ENCODE peak calls at places on chromosome 21, in five cellular contexts. One of them, this sample, is unnamed.

GRCh38 chr21:45639206-45640000 is 4.1 kb upstream of the PCBP3 start:
- DNase-seq in cardiac fibroblast: no peak
- DNase-seq in AG10803: no peak
- DNase-seq in heart right ventricle: no peak
- DNase-seq in right lobe of liver: no peak
- DNase-seq in this sample: no peak

GRCh38 chr21:46191686-46192575 is 7.7 kb upstream of the SPATC1L start:
- DNase-seq in AG10803: no peak
- DNase-seq in cardiac fibroblast: no peak
- DNase-seq in heart right ventricle: no peak
- DNase-seq in right lobe of liver: no peak
- DNase-seq in this sample: no peak

GRCh38 chr21:45870421-45870820 is 111.1 kb upstream of the COL6A1 start:
- DNase-seq in heart right ventricle: no peak
- DNase-seq in right lobe of liver: no peak
- DNase-seq in AG10803: no peak
- DNase-seq in cardiac fibroblast: no peak
- DNase-seq in this sample: no peak

GRCh38 chr21:39510240-39510639 is 58.5 kb downstream of the SH3BGR start:
- DNase-seq in heart right ventricle: no peak
- DNase-seq in AG10803: no peak
- DNase-seq in right lobe of liver: no peak
- DNase-seq in cardiac fibroblast: no peak
- DNase-seq in this sample: no peak

GRCh38 chr21:14271053-14271452 is 55.1 kb downstream of the RBM11 start:
- DNase-seq in cardiac fibroblast: no peak
- DNase-seq in AG10803: no peak
- DNase-seq in right lobe of liver: no peak
- DNase-seq in heart right ventricle: no peak
- DNase-seq in this sample: no peak

GRCh38 chr21:45381036-45381787 is 23.8 kb upstream of the COL18A1 start:
- DNase-seq in heart right ventricle: no peak
- DNase-seq in AG10803: no peak
- DNase-seq in right lobe of liver: peak
- DNase-seq in cardiac fibroblast: no peak
- DNase-seq in this sample: no peak

GRCh38 chr21:46114963-46115362 is 17.1 kb downstream of the COL6A2 start:
- DNase-seq in AG10803: no peak
- DNase-seq in heart right ventricle: peak
- DNase-seq in cardiac fibroblast: no peak
- DNase-seq in right lobe of liver: peak
- DNase-seq in this sample: no peak

GRCh38 chr21:8993284-8993942 is 1528.0 kb upstream of the TPTE start:
- DNase-seq in AG10803: no peak
- DNase-seq in heart right ventricle: no peak
- DNase-seq in right lobe of liver: no peak
- DNase-seq in cardiac fibroblast: no peak
- DNase-seq in this sample: no peak

GRCh38 chr21:37917612-37918011 is 1.4 kb upstream of the KCNJ6 start:
- DNase-seq in right lobe of liver: no peak
- DNase-seq in AG10803: peak
- DNase-seq in cardiac fibroblast: peak
- DNase-seq in heart right ventricle: no peak
- DNase-seq in this sample: peak

GRCh38 chr21:45973475-45974072 is 8.0 kb upstream of the COL6A1 start:
- DNase-seq in cardiac fibroblast: peak
- DNase-seq in heart right ventricle: peak
- DNase-seq in right lobe of liver: no peak
- DNase-seq in AG10803: peak
- DNase-seq in this sample: peak

GRCh38 chr21:37837381-37837780 is 78.9 kb downstream of the KCNJ6 start:
- DNase-seq in heart right ventricle: no peak
- DNase-seq in cardiac fibroblast: no peak
- DNase-seq in right lobe of liver: no peak
- DNase-seq in AG10803: no peak
- DNase-seq in this sample: no peak

GRCh38 chr21:16193758-16194606 is 464.2 kb downstream of the USP25 start:
- DNase-seq in heart right ventricle: peak
- DNase-seq in cardiac fibroblast: peak
- DNase-seq in AG10803: peak
- DNase-seq in right lobe of liver: peak
- DNase-seq in this sample: peak

GRCh38 chr21:35556536-35556935 is 503.8 kb downstream of the SETD4 start:
- DNase-seq in right lobe of liver: no peak
- DNase-seq in heart right ventricle: no peak
- DNase-seq in AG10803: no peak
- DNase-seq in cardiac fibroblast: no peak
- DNase-seq in this sample: no peak

GRCh38 chr21:16420086-16420724 is 690.4 kb downstream of the USP25 start:
- DNase-seq in heart right ventricle: peak
- DNase-seq in right lobe of liver: peak
- DNase-seq in AG10803: peak
- DNase-seq in cardiac fibroblast: peak
- DNase-seq in this sample: no peak

GRCh38 chr21:45767071-45768006 is 123.8 kb downstream of the PCBP3 start:
- DNase-seq in right lobe of liver: no peak
- DNase-seq in cardiac fibroblast: peak
- DNase-seq in AG10803: peak
- DNase-seq in heart right ventricle: no peak
- DNase-seq in this sample: peak

GRCh38 chr21:25733859-25734653 is 648 bp downstream of the ATP5PF start:
- DNase-seq in heart right ventricle: peak
- DNase-seq in right lobe of liver: peak
- DNase-seq in AG10803: peak
- DNase-seq in cardiac fibroblast: peak
- DNase-seq in this sample: no peak

GRCh38 chr21:39003982-39004775 is 179.1 kb downstream of the PSMG1 start:
- DNase-seq in AG10803: peak
- DNase-seq in heart right ventricle: peak
- DNase-seq in cardiac fibroblast: peak
- DNase-seq in right lobe of liver: no peak
- DNase-seq in this sample: no peak

GRCh38 chr21:45533731-45534571 is 8.3 kb downstream of the SLC19A1 start:
- DNase-seq in AG10803: no peak
- DNase-seq in right lobe of liver: peak
- DNase-seq in heart right ventricle: no peak
- DNase-seq in cardiac fibroblast: no peak
- DNase-seq in this sample: no peak

GRCh38 chr21:14453339-14453738 is 70.4 kb upstream of the HSPA13 start:
- DNase-seq in right lobe of liver: no peak
- DNase-seq in AG10803: no peak
- DNase-seq in cardiac fibroblast: no peak
- DNase-seq in heart right ventricle: no peak
- DNase-seq in this sample: no peak

GRCh38 chr21:29538115-29538514 is 239.4 kb downstream of the BACH1 start:
- DNase-seq in AG10803: peak
- DNase-seq in heart right ventricle: no peak
- DNase-seq in right lobe of liver: no peak
- DNase-seq in cardiac fibroblast: peak
- DNase-seq in this sample: peak

GRCh38 chr21:27648560-27648959 is 681.7 kb upstream of the ADAMTS5 start:
- DNase-seq in cardiac fibroblast: peak
- DNase-seq in right lobe of liver: no peak
- DNase-seq in heart right ventricle: no peak
- DNase-seq in AG10803: peak
- DNase-seq in this sample: peak

GRCh38 chr21:22342855-22343254 is 1344.6 kb downstream of the NCAM2 start:
- DNase-seq in cardiac fibroblast: no peak
- DNase-seq in heart right ventricle: no peak
- DNase-seq in AG10803: no peak
- DNase-seq in right lobe of liver: no peak
- DNase-seq in this sample: no peak

GRCh38 chr21:18499761-18500376 is 96.3 kb upstream of the TMPRSS15 start:
- DNase-seq in cardiac fibroblast: peak
- DNase-seq in heart right ventricle: peak
- DNase-seq in AG10803: peak
- DNase-seq in right lobe of liver: no peak
- DNase-seq in this sample: no peak

GRCh38 chr21:46081862-46082637 is 15.9 kb upstream of the COL6A2 start:
- DNase-seq in heart right ventricle: no peak
- DNase-seq in cardiac fibroblast: no peak
- DNase-seq in AG10803: no peak
- DNase-seq in right lobe of liver: peak
- DNase-seq in this sample: no peak

GRCh38 chr21:38416791-38417190 is 81.5 kb downstream of the ERG start:
- DNase-seq in AG10803: no peak
- DNase-seq in right lobe of liver: no peak
- DNase-seq in cardiac fibroblast: peak
- DNase-seq in heart right ventricle: no peak
- DNase-seq in this sample: no peak

GRCh38 chr21:31732538-31732864 is 583 bp upstream of the SCAF4 start:
- DNase-seq in right lobe of liver: no peak
- DNase-seq in cardiac fibroblast: no peak
- DNase-seq in AG10803: no peak
- DNase-seq in heart right ventricle: no peak
- DNase-seq in this sample: no peak

GRCh38 chr21:31731802-31732537 is at the start of gene SCAF4:
- DNase-seq in right lobe of liver: peak
- DNase-seq in heart right ventricle: peak
- DNase-seq in AG10803: peak
- DNase-seq in cardiac fibroblast: peak
- DNase-seq in this sample: peak

GRCh38 chr21:31735518-31735992 is 3.6 kb upstream of the SCAF4 start:
- DNase-seq in right lobe of liver: no peak
- DNase-seq in cardiac fibroblast: no peak
- DNase-seq in AG10803: no peak
- DNase-seq in heart right ventricle: no peak
- DNase-seq in this sample: no peak

GRCh38 chr21:31732891-31733520 is 1.1 kb upstream of the SCAF4 start:
- DNase-seq in heart right ventricle: peak
- DNase-seq in AG10803: peak
- DNase-seq in right lobe of liver: peak
- DNase-seq in cardiac fibroblast: peak
- DNase-seq in this sample: no peak

DNA sequence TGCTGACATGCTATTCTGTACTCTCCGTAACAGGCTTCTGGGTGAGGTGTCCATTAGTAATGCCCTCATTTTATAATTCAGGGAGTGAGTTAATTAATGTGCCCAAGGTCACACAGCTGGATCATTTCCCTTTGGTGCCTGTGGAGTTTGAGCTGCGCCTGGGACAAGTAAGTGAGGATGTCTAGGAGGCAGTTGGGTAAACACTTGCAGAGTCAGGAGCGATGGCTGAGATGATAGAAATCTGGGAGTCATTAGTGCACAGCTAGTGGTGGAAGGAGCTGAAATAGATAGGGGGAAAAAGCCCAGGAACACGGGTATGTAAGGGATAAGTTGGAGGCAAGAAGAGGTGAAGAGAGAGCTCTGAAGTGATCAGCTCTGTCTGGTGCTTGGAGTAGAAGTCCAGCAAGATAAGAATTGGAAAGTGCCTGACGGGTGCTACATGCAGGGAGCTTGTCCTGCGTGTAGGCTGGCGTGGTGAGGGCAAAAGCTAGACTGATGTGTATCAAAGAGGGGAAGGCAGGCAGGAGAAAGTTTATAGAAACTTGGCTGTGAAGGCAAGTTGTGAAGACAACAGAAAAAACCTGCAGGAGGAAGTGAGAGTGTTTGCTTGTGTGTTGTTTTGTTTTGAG is 1.7 kb upstream of the SCAF4 start:
- DNase-seq in heart right ventricle: no peak
- DNase-seq in AG10803: peak
- DNase-seq in right lobe of liver: no peak
- DNase-seq in cardiac fibroblast: no peak
- DNase-seq in this sample: no peak
- H3K4me3 ChIP-seq in heart right ventricle: no peak
- H3K4me3 ChIP-seq in AG10803: no peak
- H3K4me3 ChIP-seq in right lobe of liver: no peak
- H3K4me3 ChIP-seq in cardiac fibroblast: no peak
- H3K4me3 ChIP-seq in this sample: no peak

GRCh38 chr21:34306246-34306645 is 57.6 kb upstream of the KCNE2 start:
- DNase-seq in cardiac fibroblast: no peak
- DNase-seq in right lobe of liver: no peak
- DNase-seq in AG10803: no peak
- DNase-seq in heart right ventricle: no peak
- DNase-seq in this sample: no peak

GRCh38 chr21:34307991-34308532 is 55.7 kb upstream of the KCNE2 start:
- DNase-seq in AG10803: no peak
- DNase-seq in cardiac fibroblast: no peak
- DNase-seq in right lobe of liver: no peak
- DNase-seq in heart right ventricle: no peak
- DNase-seq in this sample: no peak

GRCh38 chr21:34302496-34302895 is 61.3 kb upstream of the KCNE2 start:
- DNase-seq in heart right ventricle: no peak
- DNase-seq in AG10803: peak
- DNase-seq in right lobe of liver: no peak
- DNase-seq in cardiac fibroblast: no peak
- DNase-seq in this sample: no peak

DNA sequence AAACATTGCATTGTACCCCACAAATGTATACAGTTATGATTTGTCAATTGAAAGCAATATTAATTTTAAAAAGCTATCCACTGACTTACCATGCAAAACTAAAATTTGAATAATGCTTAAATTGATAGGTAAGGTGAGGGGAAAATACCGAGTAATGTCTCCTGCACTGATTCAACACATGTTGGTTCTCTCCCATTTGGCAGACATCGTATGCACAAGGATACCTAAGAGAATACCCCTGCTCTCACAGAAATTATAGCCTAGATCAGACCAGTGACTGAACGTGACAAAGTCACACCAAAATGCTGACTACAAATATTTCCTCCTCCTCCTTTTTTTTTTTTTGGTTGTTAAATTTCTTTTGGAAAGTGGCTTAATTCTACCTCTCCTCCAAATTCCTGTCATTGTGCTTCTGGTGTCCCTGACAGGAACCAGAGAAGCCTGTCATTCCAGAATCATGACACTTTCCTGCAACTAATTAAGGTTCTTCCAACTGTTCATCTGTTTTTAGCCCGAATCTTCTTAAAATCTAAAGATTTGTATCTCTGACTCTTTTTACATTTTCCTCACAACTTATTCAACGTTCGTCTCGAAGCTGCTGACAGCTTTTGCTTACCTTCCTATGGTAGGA is 58.1 kb upstream of the KCNE2 start:
- DNase-seq in right lobe of liver: no peak
- DNase-seq in heart right ventricle: no peak
- DNase-seq in AG10803: no peak
- DNase-seq in cardiac fibroblast: no peak
- DNase-seq in this sample: no peak
- H3K4me3 ChIP-seq in right lobe of liver: no peak
- H3K4me3 ChIP-seq in heart right ventricle: no peak
- H3K4me3 ChIP-seq in AG10803: no peak
- H3K4me3 ChIP-seq in cardiac fibroblast: no peak
- H3K4me3 ChIP-seq in this sample: no peak

GRCh38 chr21:42107177-42107880 is 36.2 kb downstream of the UMODL1 start:
- DNase-seq in right lobe of liver: no peak
- DNase-seq in AG10803: no peak
- DNase-seq in heart right ventricle: no peak
- DNase-seq in cardiac fibroblast: no peak
- DNase-seq in this sample: no peak
- H3K4me3 ChIP-seq in right lobe of liver: no peak
- H3K4me3 ChIP-seq in AG10803: no peak
- H3K4me3 ChIP-seq in heart right ventricle: no peak
- H3K4me3 ChIP-seq in cardiac fibroblast: no peak
- H3K4me3 ChIP-seq in this sample: no peak

DNA sequence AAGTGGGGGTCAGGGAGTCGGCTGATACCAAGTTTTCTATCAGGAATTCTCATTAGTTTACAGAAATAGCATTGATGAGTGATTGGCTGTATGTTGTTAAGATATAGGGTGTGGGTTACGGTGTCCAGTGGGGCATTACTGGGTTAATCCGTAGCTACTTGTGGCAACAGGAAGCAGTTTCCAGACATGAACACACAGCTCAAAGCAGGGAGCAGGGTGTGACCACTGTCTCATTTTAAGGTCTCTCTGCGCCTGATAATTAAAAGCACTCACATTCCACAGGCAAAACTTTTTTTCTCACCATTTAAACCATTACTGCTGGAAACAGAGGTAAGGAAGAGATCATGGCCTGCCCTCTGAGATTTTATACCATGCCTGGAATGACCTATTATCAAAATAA is 114.9 kb downstream of the SIK1 start:
- DNase-seq in right lobe of liver: no peak
- DNase-seq in AG10803: no peak
- DNase-seq in heart right ventricle: no peak
- DNase-seq in cardiac fibroblast: no peak
- DNase-seq in this sample: no peak
- H3K4me3 ChIP-seq in right lobe of liver: no peak
- H3K4me3 ChIP-seq in AG10803: no peak
- H3K4me3 ChIP-seq in heart right ventricle: no peak
- H3K4me3 ChIP-seq in cardiac fibroblast: no peak
- H3K4me3 ChIP-seq in this sample: no peak

This sample was measured in skeletal muscle cell.